ENCODE peak calls at places on chromosomes 6 and 20, in ten cellular contexts. H is fibroblast of lung; Z is SJSA1; Q is upper lobe of left lung; E is effector memory CD4-positive, alpha-beta T cell; P is stomach; I is CD4-positive, alpha-beta memory T cell; U is heart left ventricle; A is right cardiac atrium; K is GM23248. Y is an unnamed sample.

GRCh38 chr6:46565531-46565930 is 74.3 kb upstream of the RCAN2 start:
- DNase-seq in Z (no peak), A (no peak), H (no peak), E (no peak), I (no peak), Q (no peak), U (no peak), P (no peak), K (no peak), Y (no peak)

GRCh38 chr6:46103437-46103836 is 26.4 kb upstream of the ENPP4 start:
- DNase-seq in Z (no peak), A (no peak), K (peak), P (no peak), I (no peak), U (no peak), Q (no peak), E (no peak), H (no peak), Y (no peak)

GRCh38 chr6:91081452-91082067 is 494.7 kb upstream of the MAP3K7 start:
- DNase-seq in Z (peak), H (peak), P (no peak), I (no peak), Q (no peak), K (peak), A (no peak), U (no peak), E (no peak), Y (no peak)

GRCh38 chr20:63225082-63225454 is 9.1 kb upstream of the YTHDF1 start:
- DNase-seq in P (no peak), A (no peak), Q (no peak), K (no peak), I (no peak), U (no peak), E (no peak), Z (no peak), H (peak), Y (no peak)

GRCh38 chr20:57996465-57996864 is 232.0 kb downstream of the ANKRD60 start:
- DNase-seq in A (no peak), I (no peak), K (peak), Q (no peak), E (no peak), Z (no peak), H (no peak), U (no peak), P (no peak), Y (no peak)

GRCh38 chr6:161835426-161836029 is 561.7 kb upstream of the AGPAT4 start:
- DNase-seq in E (no peak), U (no peak), K (peak), Q (no peak), H (no peak), P (no peak), I (no peak), Z (peak), A (no peak), Y (no peak)

GRCh38 chr6:166460473-166461437 is 78.0 kb upstream of the MPC1 start:
- DNase-seq in A (no peak), K (no peak), E (no peak), P (no peak), H (peak), Q (no peak), U (no peak), Z (no peak), I (no peak), Y (no peak)

GRCh38 chr6:137283940-137284910 is 65.0 kb upstream of the IFNGR1 start:
- DNase-seq in H (no peak), Q (no peak), E (no peak), A (no peak), I (no peak), K (no peak), U (no peak), Z (peak), P (no peak), Y (no peak)

GRCh38 chr6:170228581-170229310 is 62.1 kb downstream of the DLL1 start:
- DNase-seq in Z (no peak), Q (no peak), P (no peak), E (no peak), I (no peak), A (no peak), H (no peak), K (no peak), U (peak), Y (no peak)

GRCh38 chr6:3341467-3341866 is 82.7 kb downstream of the PSMG4 start:
- DNase-seq in E (no peak), H (peak), I (no peak), U (no peak), K (peak), Q (no peak), P (no peak), Z (peak), A (no peak), Y (no peak)

GRCh38 chr6:168615837-168616236 is 174.9 kb downstream of the SMOC2 start:
- DNase-seq in P (peak), A (no peak), Z (no peak), Q (peak), U (no peak), I (no peak), H (no peak), K (no peak), E (no peak), Y (no peak)

GRCh38 chr6:152983637-152984386 is 971 bp upstream of the FBXO5 start:
- DNase-seq in A (peak), Q (peak), H (peak), Z (peak), K (peak), E (peak), I (peak), P (peak), U (peak), Y (no peak)

GRCh38 chr6:106051241-106051640 is 34.9 kb upstream of the PRDM1 start:
- DNase-seq in H (no peak), Z (no peak), P (no peak), Q (no peak), U (no peak), K (no peak), I (no peak), E (no peak), A (no peak), Y (no peak)

DNA sequence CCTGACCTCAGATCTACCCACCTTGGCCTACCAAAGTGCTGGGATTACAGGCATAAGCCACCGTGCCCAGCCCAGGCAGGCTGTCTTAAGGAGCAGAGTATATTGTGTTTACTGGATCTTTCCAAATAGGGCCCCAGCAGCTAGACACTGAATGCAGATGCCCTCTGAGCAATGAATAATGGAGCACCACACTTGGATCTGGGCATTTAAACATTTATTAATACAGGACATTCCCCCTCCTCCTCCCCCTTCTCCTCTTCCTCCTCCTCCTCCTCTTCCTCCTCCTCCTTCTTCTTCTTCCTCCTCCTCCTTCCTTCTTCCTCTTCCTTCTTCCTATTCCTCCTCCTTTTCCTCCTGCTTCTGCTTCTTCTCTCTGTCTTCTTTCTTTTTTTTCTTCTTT is 34.2 kb downstream of the CD83 start:
- DNase-seq in A (no peak), K (no peak), P (no peak), H (no peak), U (no peak), E (no peak), I (no peak), Z (no peak), Q (no peak), Y (no peak)
- H3K27ac ChIP-seq in A (no peak), K (no peak), P (no peak), H (no peak), U (no peak), E (no peak), I (no peak), Z (no peak), Q (no peak), Y (no peak)

GRCh38 chr6:54020311-54020710 is 90.9 kb upstream of the MLIP start:
- DNase-seq in E (no peak), A (no peak), U (no peak), P (no peak), Z (no peak), H (no peak), K (no peak), Q (no peak), I (no peak), Y (no peak)

GRCh38 chr6:54018722-54019121 is 92.5 kb upstream of the MLIP start:
- DNase-seq in E (no peak), K (no peak), I (no peak), U (no peak), Z (no peak), A (no peak), P (no peak), H (no peak), Q (no peak), Y (no peak)

GRCh38 chr6:54014440-54014839 is 96.8 kb upstream of the MLIP start:
- DNase-seq in E (no peak), A (no peak), I (no peak), Q (no peak), H (no peak), P (no peak), Z (no peak), K (no peak), U (no peak), Y (no peak)

GRCh38 chr6:54019860-54020259 is 91.4 kb upstream of the MLIP start:
- DNase-seq in H (no peak), I (no peak), Q (no peak), K (no peak), Z (no peak), U (no peak), E (no peak), A (no peak), P (no peak), Y (no peak)

DNA sequence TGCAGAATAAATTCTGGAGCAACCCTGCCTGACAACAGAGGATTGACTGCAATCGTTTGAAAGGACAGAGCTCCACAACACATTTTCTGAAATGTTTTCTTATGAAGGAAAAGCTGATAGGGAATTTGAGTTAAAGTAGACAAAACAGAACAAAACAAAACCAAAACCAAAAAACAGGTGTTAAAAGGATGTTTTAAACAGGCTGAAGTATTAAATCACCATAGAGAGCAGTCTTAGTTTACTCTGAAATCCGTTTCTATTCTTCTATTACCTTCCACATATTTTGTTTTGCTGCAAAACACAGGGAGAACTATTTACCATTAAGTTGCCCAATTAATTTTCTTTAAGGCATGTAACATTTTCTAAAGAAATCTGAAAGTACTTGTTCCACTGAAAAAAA is 93.4 kb upstream of the MLIP start:
- DNase-seq in U (no peak), Z (no peak), A (no peak), K (no peak), I (no peak), P (no peak), H (no peak), Q (no peak), E (no peak), Y (no peak)
- H3K27ac ChIP-seq in U (peak), Z (no peak), A (no peak), K (no peak), I (no peak), P (no peak), H (no peak), Q (no peak), E (no peak), Y (no peak)

DNA sequence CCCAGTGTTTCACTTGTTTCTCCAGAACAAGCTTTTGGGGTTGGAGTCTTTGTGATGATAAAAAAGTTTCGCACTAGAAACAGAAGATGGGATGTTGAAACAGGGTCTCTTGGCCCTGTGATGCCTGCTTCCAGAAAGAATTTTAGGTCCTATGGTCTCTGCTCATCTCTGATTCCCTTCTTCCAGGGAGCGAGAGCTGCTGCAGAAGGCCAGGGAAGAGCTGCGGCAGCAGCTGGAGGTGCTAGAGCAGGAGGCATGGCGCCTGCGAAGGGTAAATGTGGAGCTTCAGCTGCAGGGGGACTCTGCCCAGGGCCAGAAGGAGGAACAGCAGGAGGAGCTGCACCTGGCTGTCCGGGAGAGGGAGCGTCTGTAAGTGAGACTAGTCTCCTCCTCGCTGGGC is 18.3 kb downstream of the CEP250 start:
- DNase-seq in U (no peak), E (no peak), Z (no peak), H (no peak), P (no peak), Q (no peak), A (no peak), K (no peak), I (no peak), Y (no peak)
- H3K27ac ChIP-seq in U (no peak), E (no peak), Z (no peak), H (no peak), P (no peak), Q (no peak), A (no peak), K (no peak), I (no peak), Y (no peak)

GRCh38 chr6:7505196-7505699 is 36.2 kb upstream of the DSP start:
- DNase-seq in H (peak), A (peak), Q (peak), E (no peak), I (no peak), P (peak), Z (no peak), U (no peak), K (peak), Y (no peak)

GRCh38 chr6:7512320-7512719 is 29.2 kb upstream of the DSP start:
- DNase-seq in P (no peak), A (no peak), K (no peak), H (no peak), Z (no peak), I (no peak), Q (no peak), U (no peak), E (no peak), Y (no peak)

GRCh38 chr6:7502743-7503142 is 38.7 kb upstream of the DSP start:
- DNase-seq in P (no peak), H (no peak), I (no peak), Z (no peak), U (no peak), A (no peak), Q (no peak), E (no peak), K (no peak), Y (no peak)

GRCh38 chr6:7504041-7504440 is 37.4 kb upstream of the DSP start:
- DNase-seq in E (no peak), P (no peak), K (peak), U (no peak), Z (no peak), A (no peak), I (no peak), Q (no peak), H (no peak), Y (no peak)

DNA sequence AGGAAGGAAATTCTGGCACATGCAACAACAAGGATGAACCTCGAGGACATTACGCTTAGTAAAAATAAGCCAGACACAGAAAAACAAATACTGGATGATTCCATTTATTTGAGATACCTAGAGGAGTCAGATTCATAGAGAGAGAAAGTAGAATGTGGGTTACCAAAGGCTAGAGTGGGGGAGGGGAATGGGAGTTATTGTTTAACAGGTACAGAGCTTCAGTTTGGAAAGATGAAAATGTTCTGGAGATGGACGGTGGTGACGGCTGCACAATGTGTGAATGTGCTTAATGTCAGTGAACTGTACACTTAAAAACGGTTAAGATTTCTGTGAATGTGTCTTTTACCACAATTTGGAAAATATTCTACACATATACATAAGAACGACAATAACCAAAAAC is 33.9 kb upstream of the DSP start:
- DNase-seq in Z (no peak), E (no peak), I (no peak), U (no peak), P (no peak), K (no peak), H (no peak), A (no peak), Q (no peak), Y (no peak)
- H3K27ac ChIP-seq in Z (no peak), E (no peak), I (no peak), U (no peak), P (no peak), K (no peak), H (no peak), A (no peak), Q (no peak), Y (no peak)

GRCh38 chr6:84269947-84270733 is 42.7 kb upstream of the CEP162 start:
- DNase-seq in I (no peak), K (peak), U (no peak), H (no peak), E (no peak), A (no peak), Q (no peak), P (no peak), Z (no peak), Y (no peak)

GRCh38 chr6:84263557-84263956 is 36.1 kb upstream of the CEP162 start:
- DNase-seq in U (no peak), K (no peak), Q (no peak), I (no peak), A (no peak), E (no peak), P (no peak), Z (no peak), H (no peak), Y (no peak)

GRCh38 chr6:84272298-84272697 is 44.9 kb upstream of the CEP162 start:
- DNase-seq in Q (no peak), Z (no peak), U (no peak), I (no peak), E (no peak), K (no peak), P (no peak), A (no peak), H (no peak), Y (no peak)

GRCh38 chr6:84271086-84271716 is 43.8 kb upstream of the CEP162 start:
- DNase-seq in A (no peak), P (no peak), Z (no peak), K (no peak), I (no peak), H (no peak), U (no peak), Q (no peak), E (no peak), Y (no peak)

DNA sequence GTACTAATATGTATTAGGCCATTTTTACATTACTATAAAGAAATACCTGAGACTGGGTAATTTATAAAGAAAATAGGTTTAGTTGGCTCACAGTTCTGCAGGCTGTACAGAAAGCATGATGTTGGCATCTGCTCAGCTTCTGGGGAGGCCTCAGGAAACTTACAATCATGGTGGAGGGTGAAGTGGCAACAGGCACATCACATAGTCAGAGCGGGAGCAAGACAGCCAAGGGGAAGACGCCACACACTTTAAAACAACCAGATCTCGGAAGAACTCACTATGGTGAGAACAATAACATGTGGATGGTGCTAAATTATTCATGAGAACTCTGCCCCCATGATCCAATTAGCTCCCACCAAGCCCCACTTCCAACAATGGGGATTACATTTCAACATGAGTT is 41.3 kb upstream of the CEP162 start:
- DNase-seq in P (no peak), H (no peak), Q (no peak), A (no peak), Z (no peak), K (no peak), U (no peak), E (no peak), I (no peak), Y (no peak)
- H3K27ac ChIP-seq in P (no peak), H (no peak), Q (no peak), A (no peak), Z (no peak), K (no peak), U (no peak), E (no peak), I (no peak), Y (no peak)

GRCh38 chr6:99064769-99065168 is 117.0 kb upstream of the FBXL4 start:
- DNase-seq in I (no peak), E (no peak), U (no peak), K (no peak), Z (no peak), H (no peak), A (no peak), Q (no peak), P (no peak), Y (no peak)
- H3K27ac ChIP-seq in I (no peak), E (no peak), U (no peak), K (no peak), Z (no peak), H (no peak), A (no peak), Q (no peak), P (no peak), Y (no peak)

Y was measured in substantia nigra.